ENCODE peak calls at places on chromosomes 5 and 9, in four cellular contexts. B is K562, G is HepG2, S is GM12878. R is an unnamed sample.

GRCh38 chr9:83962165-83962564 is 17.9 kb downstream of the HNRNPK start:
- DNase-seq in B (no peak), G (no peak), S (no peak), R (peak; percentile 70)

GRCh38 chr9:96279927-96280326 is 22.0 kb downstream of the HSD17B3 start:
- DNase-seq in B (no peak), G (no peak), S (no peak), R (no peak)

GRCh38 chr5:131272365-131273123 is 8.7 kb downstream of the CDC42SE2 start:
- DNase-seq in B (no peak), G (no peak), S (no peak), R (no peak)

GRCh38 chr9:81628897-81629296 is 60.5 kb downstream of the TLE1 start:
- DNase-seq in B (no peak), G (peak; percentile 90), S (no peak), R (peak; percentile 33)

GRCh38 chr9:5650356-5651105 is 21.6 kb downstream of the RIC1 start:
- DNase-seq in B (no peak), G (no peak), S (no peak), R (no peak)

GRCh38 chr5:14569948-14570691 is 11.5 kb upstream of the OTULINL start:
- DNase-seq in B (no peak), G (peak; percentile 95), S (no peak), R (peak; percentile 59)

GRCh38 chr9:124814178-124814535 is 37.2 kb downstream of the OLFML2A start:
- DNase-seq in B (no peak), G (no peak), S (no peak), R (no peak)

GRCh38 chr9:130364619-130365322 is 80.0 kb upstream of the ASS1 start:
- DNase-seq in B (no peak), G (no peak), S (no peak), R (no peak)

GRCh38 chr9:125495137-125496119 is 211.6 kb downstream of the MAPKAP1 start:
- DNase-seq in B (no peak), G (no peak), S (peak; percentile 53), R (no peak)

GRCh38 chr5:88833371-88834107 is 49.4 kb downstream of the MEF2C start:
- DNase-seq in B (no peak), G (no peak), S (no peak), R (no peak)

GRCh38 chr5:172594867-172595466 is 46.1 kb upstream of the NEURL1B start:
- DNase-seq in B (no peak), G (no peak), S (no peak), R (no peak)

GRCh38 chr5:138960145-138960692 is 85.1 kb upstream of the LRRTM2 start:
- DNase-seq in B (no peak), G (no peak), S (no peak), R (no peak)

GRCh38 chr5:6525910-6526309 is 77.3 kb downstream of the UBE2QL1 start:
- DNase-seq in B (peak; percentile 65), G (peak; percentile 21), S (no peak), R (peak; percentile 38)

GRCh38 chr9:2727966-2728613 is 10.8 kb downstream of the KCNV2 start:
- DNase-seq in B (peak; percentile 26), G (peak; percentile 58), S (peak; percentile 61), R (no peak)

GRCh38 chr5:68246802-68247201 is 31.2 kb downstream of the PIK3R1 start:
- DNase-seq in B (no peak), G (no peak), S (no peak), R (no peak)

GRCh38 chr9:101427957-101428655 is 7.5 kb downstream of the ALDOB start:
- DNase-seq in B (no peak), G (no peak), S (peak; percentile 24), R (no peak)

GRCh38 chr9:131727795-131728545 is 11.9 kb downstream of the RAPGEF1 start:
- DNase-seq in B (no peak), G (no peak), S (peak; percentile 81), R (no peak)

GRCh38 chr9:105725370-105725769 is 31.0 kb downstream of the TMEM38B start:
- DNase-seq in B (no peak), G (no peak), S (no peak), R (no peak)

GRCh38 chr5:40172721-40173120 is 507.0 kb upstream of the PTGER4 start:
- DNase-seq in B (no peak), G (no peak), S (no peak), R (no peak)

GRCh38 chr9:134466869-134467616 is 140.8 kb downstream of the RXRA start:
- DNase-seq in B (no peak), G (no peak), S (no peak), R (no peak)

GRCh38 chr5:58182287-58182841 is 277.5 kb downstream of the PLK2 start:
- DNase-seq in B (no peak), G (no peak), S (no peak), R (no peak)

GRCh38 chr5:179870403-179870903 is 11.8 kb upstream of the MRNIP start:
- DNase-seq in B (peak; percentile 75), G (peak; percentile 29), S (no peak), R (peak; percentile 56)

GRCh38 chr5:169826618-169827017 is 153.7 kb downstream of the INSYN2B start:
- DNase-seq in B (peak; percentile 15), G (no peak), S (no peak), R (no peak)

GRCh38 chr5:149605998-149606721 is 24.9 kb downstream of the ARHGEF37 start:
- DNase-seq in B (peak; percentile 85), G (no peak), S (peak; percentile 81), R (peak; percentile 95)

GRCh38 chr5:134878403-134878802 is 4.2 kb downstream of the TXNDC15 start:
- DNase-seq in B (no peak), G (no peak), S (no peak), R (no peak)

GRCh38 chr9:5873439-5873838 is 17.2 kb upstream of the MLANA start:
- DNase-seq in B (no peak), G (no peak), S (no peak), R (no peak)

GRCh38 chr5:36653046-36653445 is 46.6 kb downstream of the SLC1A3 start:
- DNase-seq in B (no peak), G (no peak), S (no peak), R (no peak)

GRCh38 chr9:121607434-121608248 is 43.8 kb upstream of the DAB2IP start:
- DNase-seq in B (no peak), G (peak; percentile 65), S (no peak), R (no peak)

GRCh38 chr9:89422151-89422918 is 75.6 kb downstream of the SEMA4D start:
- DNase-seq in B (no peak), G (no peak), S (no peak), R (no peak)

GRCh38 chr5:161284445-161284844 is 262.1 kb downstream of the GABRB2 start:
- DNase-seq in B (no peak), G (no peak), S (no peak), R (no peak)

GRCh38 chr5:150372626-150373025 is 15.1 kb downstream of the TCOF1 start:
- DNase-seq in B (no peak), G (no peak), S (no peak), R (no peak)

GRCh38 chr5:1639757-1640156 is 116.0 kb upstream of the LPCAT1 start:
- DNase-seq in B (peak; percentile 9), G (no peak), S (no peak), R (no peak)

GRCh38 chr9:110977259-110977709 is 61.0 kb downstream of the LPAR1 start:
- DNase-seq in B (no peak), G (no peak), S (no peak), R (peak; percentile 13)

GRCh38 chr5:87322381-87322780 is 54.7 kb downstream of the RASA1 start:
- DNase-seq in B (no peak), G (no peak), S (no peak), R (no peak)

GRCh38 chr9:94300470-94301301 is 27.8 kb downstream of the NUTM2F start:
- DNase-seq in B (peak; percentile 51), G (no peak), S (no peak), R (no peak)

GRCh38 chr9:127651697-127652610 is 39.9 kb downstream of the STXBP1 start:
- DNase-seq in B (peak; percentile 66), G (no peak), S (no peak), R (no peak)

GRCh38 chr9:127650511-127650910 is 38.4 kb downstream of the STXBP1 start:
- DNase-seq in B (no peak), G (no peak), S (peak; percentile 39), R (no peak)

GRCh38 chr9:127658431-127658830 is 46.4 kb downstream of the STXBP1 start:
- DNase-seq in B (no peak), G (no peak), S (no peak), R (no peak)

GRCh38 chr9:127652733-127653132 is 40.7 kb downstream of the STXBP1 start:
- DNase-seq in B (no peak), G (no peak), S (no peak), R (no peak)

GRCh38 chr9:127654619-127655018 is 42.5 kb downstream of the STXBP1 start:
- DNase-seq in B (no peak), G (no peak), S (no peak), R (no peak)
- TF ChIP-seq HDAC2 in B (no peak), G (no peak), S (no peak), R (no peak)

GRCh38 chr9:113911850-113912249 is 35.7 kb downstream of the ZNF618 start:
- DNase-seq in B (no peak), G (no peak), S (no peak), R (no peak)

GRCh38 chr9:113915817-113916474 is 39.8 kb downstream of the ZNF618 start:
- DNase-seq in B (no peak), G (no peak), S (no peak), R (no peak)

GRCh38 chr9:113912816-113913215 is 36.7 kb downstream of the ZNF618 start:
- DNase-seq in B (no peak), G (no peak), S (no peak), R (no peak)

GRCh38 chr9:113916931-113917330 is 40.8 kb downstream of the ZNF618 start:
- DNase-seq in B (no peak), G (no peak), S (no peak), R (no peak)

GRCh38 chr9:113913426-113914195 is 37.5 kb downstream of the ZNF618 start:
- DNase-seq in B (no peak), G (no peak), S (no peak), R (no peak)
- TF ChIP-seq CHD4 in B (no peak), G (no peak), S (no peak), R (no peak)

GRCh38 chr5:73796164-73797141 is 170.5 kb downstream of the ARHGEF28 start:
- DNase-seq in B (no peak), G (peak; percentile 66), S (peak; percentile 40), R (peak; percentile 80)
- TF ChIP-seq HDAC2 in B (no peak), G (peak; percentile 81), S (no peak), R (no peak)

DNA sequence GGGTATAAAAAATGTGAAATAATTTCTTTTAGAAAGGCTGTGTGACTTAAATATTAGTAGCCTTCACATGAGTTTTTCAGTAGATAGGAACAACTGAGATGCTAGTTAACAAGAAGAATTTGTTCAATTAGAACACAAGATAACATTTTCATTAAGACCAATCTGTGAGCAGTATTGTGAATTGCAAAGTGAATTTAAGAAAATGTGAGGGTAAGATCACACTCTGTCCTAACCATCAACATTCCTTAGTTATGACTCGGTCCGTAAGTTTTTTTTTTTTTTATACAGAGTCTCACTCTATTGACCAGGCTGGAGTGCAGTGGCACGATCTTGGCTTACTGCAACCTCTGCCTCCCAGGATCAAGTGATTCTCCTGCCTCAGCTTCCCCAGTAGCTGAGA is 180.2 kb upstream of the EGFLAM start:
- DNase-seq in B (no peak), G (peak; percentile 10), S (no peak), R (no peak)
- TF ChIP-seq CHD4 in B (no peak), G (no peak), S (no peak), R (no peak)

GRCh38 chr9:127698985-127699670 is 7.7 kb upstream of the CFAP157 start:
- DNase-seq in B (peak; percentile 100), G (no peak), S (peak; percentile 73), R (peak; percentile 98)
- TF ChIP-seq HDAC2 in B (peak; percentile 26), G (no peak), S (no peak), R (no peak)